ENCODE peak calls at places on chromosomes 6 and 20, in six cellular contexts. One of them, this sample, is unnamed.

GRCh38 chr20:34271961-34272360 is 30.7 kb downstream of the ASIP start:
- DNase-seq in A549: no peak
- DNase-seq in endothelial cell of umbilical vein: no peak
- DNase-seq in breast epithelium: peak
- DNase-seq in K562: no peak
- DNase-seq in GM12892: no peak
- DNase-seq in this sample: no peak

GRCh38 chr6:158894192-158894591 is 75.0 kb upstream of the EZR start:
- DNase-seq in A549: peak
- DNase-seq in endothelial cell of umbilical vein: peak
- DNase-seq in breast epithelium: no peak
- DNase-seq in K562: no peak
- DNase-seq in GM12892: no peak
- DNase-seq in this sample: no peak

GRCh38 chr6:56388414-56388752 is 141.0 kb upstream of the COL21A1 start:
- DNase-seq in A549: no peak
- DNase-seq in endothelial cell of umbilical vein: no peak
- DNase-seq in breast epithelium: no peak
- DNase-seq in K562: no peak
- DNase-seq in GM12892: no peak
- DNase-seq in this sample: no peak

GRCh38 chr20:61500791-61501321 is 248.8 kb downstream of the CDH4 start:
- DNase-seq in A549: no peak
- DNase-seq in endothelial cell of umbilical vein: no peak
- DNase-seq in breast epithelium: no peak
- DNase-seq in K562: no peak
- DNase-seq in GM12892: no peak
- DNase-seq in this sample: no peak

GRCh38 chr20:32343438-32343837 is 14.7 kb upstream of the ASXL1 start:
- DNase-seq in A549: no peak
- DNase-seq in endothelial cell of umbilical vein: no peak
- DNase-seq in breast epithelium: no peak
- DNase-seq in K562: no peak
- DNase-seq in GM12892: no peak
- DNase-seq in this sample: no peak

GRCh38 chr6:99521557-99522286 is 6.5 kb upstream of the USP45 start:
- DNase-seq in A549: no peak
- DNase-seq in endothelial cell of umbilical vein: no peak
- DNase-seq in breast epithelium: no peak
- DNase-seq in K562: peak
- DNase-seq in GM12892: no peak
- DNase-seq in this sample: no peak

GRCh38 chr6:90870561-90870960 is 283.7 kb upstream of the MAP3K7 start:
- DNase-seq in A549: no peak
- DNase-seq in endothelial cell of umbilical vein: no peak
- DNase-seq in breast epithelium: no peak
- DNase-seq in K562: no peak
- DNase-seq in GM12892: no peak
- DNase-seq in this sample: no peak

GRCh38 chr6:56490994-56491393 is 151.7 kb downstream of the DST start:
- DNase-seq in A549: no peak
- DNase-seq in endothelial cell of umbilical vein: peak
- DNase-seq in breast epithelium: no peak
- DNase-seq in K562: no peak
- DNase-seq in GM12892: no peak
- DNase-seq in this sample: no peak

GRCh38 chr20:2137552-2138201 is 36.0 kb downstream of the STK35 start:
- DNase-seq in A549: no peak
- DNase-seq in endothelial cell of umbilical vein: no peak
- DNase-seq in breast epithelium: no peak
- DNase-seq in K562: no peak
- DNase-seq in GM12892: no peak
- DNase-seq in this sample: no peak

GRCh38 chr6:88535296-88535695 is 369.1 kb upstream of the CNR1 start:
- DNase-seq in A549: no peak
- DNase-seq in endothelial cell of umbilical vein: no peak
- DNase-seq in breast epithelium: no peak
- DNase-seq in K562: no peak
- DNase-seq in GM12892: no peak
- DNase-seq in this sample: no peak

GRCh38 chr20:21554985-21555384 is 41.1 kb upstream of the NKX2-2 start:
- DNase-seq in A549: no peak
- DNase-seq in endothelial cell of umbilical vein: no peak
- DNase-seq in breast epithelium: no peak
- DNase-seq in K562: no peak
- DNase-seq in GM12892: no peak
- DNase-seq in this sample: no peak

GRCh38 chr20:50783903-50784302 is 11.0 kb upstream of the BCAS4 start:
- DNase-seq in A549: no peak
- DNase-seq in endothelial cell of umbilical vein: no peak
- DNase-seq in breast epithelium: no peak
- DNase-seq in K562: no peak
- DNase-seq in GM12892: no peak
- DNase-seq in this sample: no peak

GRCh38 chr6:53375851-53376250 is 27.1 kb upstream of the ELOVL5 start:
- DNase-seq in A549: no peak
- DNase-seq in endothelial cell of umbilical vein: no peak
- DNase-seq in breast epithelium: no peak
- DNase-seq in K562: no peak
- DNase-seq in GM12892: no peak
- DNase-seq in this sample: no peak

GRCh38 chr20:18645851-18646250 is 58.0 kb downstream of the DTD1 start:
- DNase-seq in A549: no peak
- DNase-seq in endothelial cell of umbilical vein: no peak
- DNase-seq in breast epithelium: no peak
- DNase-seq in K562: no peak
- DNase-seq in GM12892: no peak
- DNase-seq in this sample: no peak

GRCh38 chr6:55069132-55069781 is 105.1 kb upstream of the HCRTR2 start:
- DNase-seq in A549: peak
- DNase-seq in endothelial cell of umbilical vein: peak
- DNase-seq in breast epithelium: no peak
- DNase-seq in K562: no peak
- DNase-seq in GM12892: no peak
- DNase-seq in this sample: no peak

GRCh38 chr20:24956001-24956761 is 7.1 kb downstream of the CST7 start:
- DNase-seq in A549: no peak
- DNase-seq in endothelial cell of umbilical vein: no peak
- DNase-seq in breast epithelium: no peak
- DNase-seq in K562: no peak
- DNase-seq in GM12892: no peak
- DNase-seq in this sample: no peak

GRCh38 chr6:109006818-109007217 is 87.8 kb downstream of the SESN1 start:
- DNase-seq in A549: no peak
- DNase-seq in endothelial cell of umbilical vein: no peak
- DNase-seq in breast epithelium: no peak
- DNase-seq in K562: no peak
- DNase-seq in GM12892: no peak
- DNase-seq in this sample: no peak
- TF ChIP-seq POLR2A in A549: no peak
- TF ChIP-seq POLR2A in endothelial cell of umbilical vein: no peak
- TF ChIP-seq POLR2A in breast epithelium: no peak
- TF ChIP-seq POLR2A in K562: no peak
- TF ChIP-seq POLR2A in GM12892: no peak
- TF ChIP-seq POLR2A in this sample: no peak

GRCh38 chr20:11891081-11891826 is 26.4 kb upstream of the BTBD3 start:
- DNase-seq in A549: peak
- DNase-seq in endothelial cell of umbilical vein: peak
- DNase-seq in breast epithelium: peak
- DNase-seq in K562: peak
- DNase-seq in GM12892: no peak
- DNase-seq in this sample: no peak
- TF ChIP-seq POLR2A in A549: no peak
- TF ChIP-seq POLR2A in endothelial cell of umbilical vein: no peak
- TF ChIP-seq POLR2A in breast epithelium: no peak
- TF ChIP-seq POLR2A in K562: no peak
- TF ChIP-seq POLR2A in GM12892: no peak
- TF ChIP-seq POLR2A in this sample: no peak

GRCh38 chr6:7151381-7151780 is 43.6 kb downstream of the RREB1 start:
- DNase-seq in A549: no peak
- DNase-seq in endothelial cell of umbilical vein: no peak
- DNase-seq in breast epithelium: peak
- DNase-seq in K562: no peak
- DNase-seq in GM12892: no peak
- DNase-seq in this sample: no peak
- TF ChIP-seq POLR2A in A549: no peak
- TF ChIP-seq POLR2A in endothelial cell of umbilical vein: no peak
- TF ChIP-seq POLR2A in breast epithelium: no peak
- TF ChIP-seq POLR2A in K562: no peak
- TF ChIP-seq POLR2A in GM12892: no peak
- TF ChIP-seq POLR2A in this sample: no peak

GRCh38 chr20:64041781-64042771 is 6.1 kb downstream of the C20orf204 start:
- DNase-seq in A549: no peak
- DNase-seq in endothelial cell of umbilical vein: peak
- DNase-seq in breast epithelium: no peak
- DNase-seq in K562: peak
- DNase-seq in GM12892: no peak
- DNase-seq in this sample: no peak
- TF ChIP-seq POLR2A in A549: no peak
- TF ChIP-seq POLR2A in endothelial cell of umbilical vein: peak
- TF ChIP-seq POLR2A in breast epithelium: no peak
- TF ChIP-seq POLR2A in K562: peak
- TF ChIP-seq POLR2A in GM12892: peak
- TF ChIP-seq POLR2A in this sample: no peak

GRCh38 chr20:45971675-45972499 is at the start of gene ZNF335:
- DNase-seq in A549: peak
- DNase-seq in endothelial cell of umbilical vein: peak
- DNase-seq in breast epithelium: peak
- DNase-seq in K562: peak
- DNase-seq in GM12892: peak
- DNase-seq in this sample: peak

GRCh38 chr20:45971425-45971674 is 653 bp downstream of the ZNF335 start:
- DNase-seq in A549: no peak
- DNase-seq in endothelial cell of umbilical vein: no peak
- DNase-seq in breast epithelium: no peak
- DNase-seq in K562: no peak
- DNase-seq in GM12892: peak
- DNase-seq in this sample: peak

GRCh38 chr20:45970646-45971424 is 1.2 kb downstream of the ZNF335 start:
- DNase-seq in A549: no peak
- DNase-seq in endothelial cell of umbilical vein: peak
- DNase-seq in breast epithelium: no peak
- DNase-seq in K562: peak
- DNase-seq in GM12892: no peak
- DNase-seq in this sample: no peak

GRCh38 chr20:45974896-45975565 is 3.0 kb upstream of the ZNF335 start:
- DNase-seq in A549: no peak
- DNase-seq in endothelial cell of umbilical vein: no peak
- DNase-seq in breast epithelium: no peak
- DNase-seq in K562: no peak
- DNase-seq in GM12892: no peak
- DNase-seq in this sample: no peak

GRCh38 chr20:45972500-45973183 is 639 bp upstream of the ZNF335 start:
- DNase-seq in A549: no peak
- DNase-seq in endothelial cell of umbilical vein: no peak
- DNase-seq in breast epithelium: no peak
- DNase-seq in K562: no peak
- DNase-seq in GM12892: peak
- DNase-seq in this sample: no peak
- TF ChIP-seq POLR2A in A549: peak
- TF ChIP-seq POLR2A in endothelial cell of umbilical vein: no peak
- TF ChIP-seq POLR2A in breast epithelium: no peak
- TF ChIP-seq POLR2A in K562: peak
- TF ChIP-seq POLR2A in GM12892: peak
- TF ChIP-seq POLR2A in this sample: no peak

DNA sequence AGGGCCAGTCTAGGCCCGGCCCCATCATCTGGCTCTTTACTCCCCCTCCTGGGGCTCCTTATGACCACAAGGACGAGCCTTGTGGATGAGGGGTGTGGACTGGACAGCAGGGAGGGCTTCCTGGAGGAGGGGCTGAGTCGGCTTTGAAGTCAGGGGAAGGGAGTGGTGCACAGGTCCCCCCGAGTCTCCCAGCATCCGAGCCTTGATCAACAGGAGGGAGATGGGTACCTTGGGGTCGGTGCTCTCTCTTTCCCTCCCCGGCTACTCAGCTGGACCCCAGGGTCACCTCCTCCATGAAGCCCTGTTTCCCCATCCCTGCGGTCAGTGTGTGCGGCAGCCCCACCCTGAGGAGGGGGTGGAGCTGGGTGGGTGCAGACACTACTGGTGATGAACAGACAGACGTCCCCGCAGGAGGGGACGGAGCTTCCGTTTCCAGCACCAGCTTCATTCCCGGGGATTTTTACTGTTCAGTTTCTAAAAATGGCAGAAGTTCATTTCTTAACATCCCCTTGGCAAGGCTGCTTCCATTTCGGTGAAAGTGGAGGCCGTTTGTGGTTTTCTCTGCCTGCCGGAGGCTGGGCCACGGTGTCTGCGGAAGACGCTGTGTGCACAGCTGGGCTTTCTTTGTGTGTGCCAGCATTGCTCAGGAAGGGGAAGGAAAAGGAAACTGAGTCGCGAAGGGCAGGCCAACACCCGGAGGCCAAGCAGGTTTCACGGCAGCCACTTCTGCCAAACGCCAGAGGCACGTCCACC is 19.6 kb downstream of the NTSR1 start:
- DNase-seq in A549: no peak
- DNase-seq in endothelial cell of umbilical vein: no peak
- DNase-seq in breast epithelium: no peak
- DNase-seq in K562: no peak
- DNase-seq in GM12892: no peak
- DNase-seq in this sample: no peak
- TF ChIP-seq POLR2A in A549: no peak
- TF ChIP-seq POLR2A in endothelial cell of umbilical vein: no peak
- TF ChIP-seq POLR2A in breast epithelium: no peak
- TF ChIP-seq POLR2A in K562: no peak
- TF ChIP-seq POLR2A in GM12892: no peak
- TF ChIP-seq POLR2A in this sample: no peak

DNA sequence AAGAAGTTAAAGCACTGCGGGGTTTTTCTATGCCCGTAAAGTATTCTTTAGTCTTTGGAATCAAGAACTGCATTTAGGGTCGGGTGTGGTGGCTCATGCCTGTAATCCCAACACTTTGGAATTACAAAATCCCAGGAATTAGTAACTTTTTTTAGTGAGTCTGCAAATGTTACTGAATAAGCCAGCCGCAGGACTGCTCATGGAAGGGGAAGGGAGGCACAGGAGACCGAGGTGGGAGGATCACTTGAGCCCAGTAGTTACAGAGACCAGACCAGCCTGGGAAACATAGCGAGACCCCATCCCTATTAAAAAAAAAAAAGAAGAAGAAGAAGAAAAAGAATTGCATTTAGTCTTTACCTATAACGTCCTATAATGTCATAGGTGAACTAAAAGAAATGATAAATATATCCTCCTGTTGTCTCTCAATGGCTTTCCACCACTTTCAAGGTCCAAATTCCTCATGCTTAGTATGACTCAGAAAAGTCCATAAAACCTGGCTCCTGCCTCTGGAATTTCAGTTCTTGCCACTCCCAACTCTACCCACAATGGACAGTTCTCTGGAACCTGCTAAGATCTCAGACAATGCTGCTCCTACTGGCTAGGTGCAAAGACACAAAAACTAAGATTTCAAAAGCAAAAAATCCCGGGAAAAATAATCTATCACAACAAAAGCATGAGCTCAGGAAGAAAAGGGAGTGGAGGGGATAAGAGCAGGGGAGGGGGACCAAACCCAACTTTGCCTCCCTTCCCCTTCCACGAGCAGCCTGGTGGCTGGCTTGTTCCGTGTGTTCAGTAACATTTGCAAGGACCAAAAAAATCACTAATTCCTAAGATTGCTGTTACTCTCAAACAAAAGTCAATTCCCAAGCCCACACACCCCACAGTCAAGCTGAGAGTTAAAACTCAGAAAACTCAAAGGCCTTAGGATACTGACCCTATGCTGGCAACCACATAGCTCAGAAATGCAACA is 39.0 kb downstream of the B4GALT5 start:
- DNase-seq in A549: peak
- DNase-seq in endothelial cell of umbilical vein: no peak
- DNase-seq in breast epithelium: no peak
- DNase-seq in K562: no peak
- DNase-seq in GM12892: no peak
- DNase-seq in this sample: no peak
- TF ChIP-seq POLR2A in A549: no peak
- TF ChIP-seq POLR2A in endothelial cell of umbilical vein: no peak
- TF ChIP-seq POLR2A in breast epithelium: no peak
- TF ChIP-seq POLR2A in K562: no peak
- TF ChIP-seq POLR2A in GM12892: no peak
- TF ChIP-seq POLR2A in this sample: no peak

This sample was measured in esophagus squamous epithelium.